ENCODE peak calls at places on chromosomes 11 and 22, in ten cellular contexts. W is mucosa of descending colon, X is esophagus squamous epithelium, U is stomach, K is HFF-Myc, M is neural crest cell, V is endothelial cell, I is endodermal cell, H is psoas muscle, J is foreskin fibroblast. L is an unnamed sample.

GRCh38 chr11:72831521-72832300 is 17.5 kb downstream of the ATG16L2 start:
- DNase-seq in K (no peak), X (no peak), J (peak; percentile 73), M (peak; percentile 82), U (peak; percentile 85), W (peak; percentile 85), H (peak; percentile 91), V (peak; percentile 86), I (peak; percentile 96), L (peak; percentile 73)

GRCh38 chr11:3781423-3781822 is 15.9 kb downstream of the NUP98 start:
- DNase-seq in W (no peak), H (no peak), U (no peak), I (no peak), X (no peak), K (no peak), V (no peak), M (no peak), J (peak; percentile 48), L (no peak)

GRCh38 chr11:59185412-59185811 is 13.5 kb downstream of the DTX4 start:
- DNase-seq in V (no peak), K (no peak), J (no peak), U (no peak), M (no peak), X (no peak), I (no peak), W (peak; percentile 63), H (no peak), L (no peak)

GRCh38 chr22:49418341-49418894 is 409.3 kb downstream of the BRD1 start:
- DNase-seq in W (no peak), U (no peak), I (peak; percentile 68), J (no peak), X (no peak), K (no peak), M (no peak), H (no peak), V (no peak), L (no peak)

GRCh38 chr11:27183672-27184457 is 143.2 kb downstream of the BBOX1 start:
- DNase-seq in J (peak; percentile 43), K (peak; percentile 52), U (peak; percentile 62), H (no peak), I (peak; percentile 72), X (no peak), V (peak; percentile 58), W (peak; percentile 86), M (peak; percentile 51), L (peak; percentile 20)

GRCh38 chr11:108929241-108929640 is 264.4 kb downstream of the DDX10 start:
- DNase-seq in V (no peak), W (no peak), M (no peak), U (no peak), J (peak; percentile 88), X (no peak), I (no peak), H (no peak), K (peak; percentile 58), L (no peak)

GRCh38 chr11:58912124-58912523 is 27.2 kb upstream of the GLYATL1 start:
- DNase-seq in H (no peak), V (no peak), M (no peak), J (peak; percentile 32), U (no peak), I (no peak), K (no peak), W (no peak), X (no peak), L (no peak)

GRCh38 chr11:12285811-12286222 is 91.6 kb upstream of the PARVA start:
- DNase-seq in K (no peak), X (no peak), U (peak; percentile 20), J (no peak), W (no peak), M (no peak), V (no peak), I (no peak), H (no peak), L (no peak)

GRCh38 chr11:21396351-21397008 is 727.1 kb downstream of the NELL1 start:
- DNase-seq in M (no peak), K (no peak), V (no peak), I (no peak), U (no peak), J (no peak), H (no peak), X (no peak), W (no peak), L (no peak)

GRCh38 chr11:6812391-6813005 is 13.0 kb upstream of the OR6A2 start:
- DNase-seq in M (peak; percentile 29), X (no peak), U (no peak), H (no peak), I (peak; percentile 74), W (peak; percentile 30), V (peak; percentile 41), J (peak; percentile 10), K (no peak), L (no peak)

DNA sequence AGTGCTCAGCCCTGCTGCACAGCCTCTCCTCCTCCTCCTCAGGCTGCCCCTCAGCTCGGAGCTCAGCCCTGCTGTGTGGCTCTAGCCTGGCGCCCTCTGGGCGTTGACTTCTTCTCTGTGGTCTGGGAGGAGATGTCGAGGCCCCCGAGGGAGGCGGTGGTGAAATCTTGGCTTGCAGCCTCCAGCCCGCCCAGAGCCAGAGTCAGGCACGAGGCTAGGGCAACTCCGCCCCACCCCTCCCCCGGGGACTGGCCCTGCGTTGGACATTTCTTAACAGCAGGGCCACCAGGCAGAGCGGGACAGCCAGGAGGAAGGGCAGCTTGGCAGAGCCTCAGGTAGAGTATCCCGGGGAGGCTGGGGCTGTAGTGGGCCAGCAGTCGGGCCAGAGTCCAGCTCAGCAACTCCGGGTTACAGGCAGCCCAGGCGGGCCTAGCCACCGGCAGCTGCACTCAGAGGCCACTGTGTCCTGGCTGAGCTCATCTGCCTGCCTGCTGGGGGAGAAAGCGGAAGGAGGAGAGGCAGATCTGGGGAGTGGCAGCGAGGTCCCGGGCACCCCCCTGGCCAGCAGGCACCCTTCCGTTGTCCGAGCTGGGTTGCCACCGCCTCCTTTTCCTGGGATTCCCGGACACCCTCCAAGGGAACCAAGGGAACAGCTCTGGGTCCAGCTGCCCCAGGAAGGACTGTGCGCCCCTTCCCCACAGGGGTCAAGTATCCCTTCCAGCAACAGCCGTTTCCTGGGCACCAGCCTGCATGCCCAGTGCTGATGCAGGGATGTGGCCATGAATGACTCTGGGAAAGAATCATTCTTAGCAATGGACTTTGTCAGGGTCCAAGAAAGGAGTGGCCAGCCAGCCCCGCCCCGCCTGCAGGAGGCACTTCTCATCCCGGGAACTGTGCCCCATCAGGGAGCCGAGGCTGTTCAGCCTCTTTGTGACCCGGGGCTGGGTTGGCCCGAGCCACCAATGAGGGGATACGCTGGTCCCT is at the start of gene ALDH3B1:
- DNase-seq in M (no peak), X (peak; percentile 38), V (no peak), U (peak; percentile 95), H (peak; percentile 96), I (peak; percentile 86), K (peak; percentile 35), W (peak; percentile 90), J (peak; percentile 92), L (peak; percentile 8)
- TF ChIP-seq CTCF in M (no peak), X (no peak), V (no peak), U (no peak), H (no peak), I (no peak), K (no peak), W (no peak), J (no peak), L (no peak)

DNA sequence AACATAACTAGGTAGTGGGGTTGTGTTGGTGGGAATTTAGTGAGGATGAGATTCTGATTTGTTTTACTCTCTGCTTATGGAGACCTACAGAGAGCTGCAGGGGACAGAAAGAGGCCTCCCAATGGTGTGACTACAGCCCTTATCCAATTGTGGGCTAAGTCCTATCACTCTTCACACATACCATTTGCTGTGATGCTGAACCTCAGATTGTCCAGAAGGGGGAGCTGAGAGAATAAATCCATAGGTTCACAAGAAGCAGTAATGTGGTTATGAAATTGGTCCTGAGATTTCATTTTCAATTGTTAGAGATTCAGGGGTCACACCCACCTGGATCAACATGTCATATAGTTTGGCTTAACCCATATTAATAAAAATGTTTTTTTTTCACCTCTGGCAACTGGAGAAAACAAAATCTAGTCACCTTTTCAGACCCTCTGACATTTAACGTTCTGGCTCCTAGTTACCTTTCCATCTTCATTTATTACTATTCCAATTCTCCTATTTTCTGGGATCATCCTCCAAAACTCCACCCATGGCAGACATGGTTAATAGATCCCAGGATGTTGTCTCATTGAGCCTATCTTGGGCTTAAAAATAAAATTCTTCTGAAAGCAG is 53.3 kb upstream of the PTPN5 start:
- DNase-seq in H (no peak), U (no peak), J (peak; percentile 7), M (no peak), V (no peak), X (no peak), W (no peak), I (no peak), K (peak; percentile 12), L (no peak)
- TF ChIP-seq CTCF in H (no peak), U (no peak), J (peak; percentile 72), M (peak; percentile 69), V (peak; percentile 66), X (peak; percentile 56), W (no peak), I (peak; percentile 86), K (peak; percentile 69), L (peak; percentile 65)

GRCh38 chr11:124536520-124536919 is 6.9 kb downstream of the OR8B12 start:
- DNase-seq in M (no peak), X (no peak), V (no peak), K (no peak), I (peak; percentile 94), U (no peak), J (peak; percentile 2), W (peak; percentile 22), H (no peak), L (no peak)
- TF ChIP-seq CTCF in M (no peak), X (no peak), V (no peak), K (no peak), I (peak; percentile 68), U (no peak), J (no peak), W (no peak), H (no peak), L (no peak)

GRCh38 chr11:45209904-45210699 is 63.7 kb downstream of the PRDM11 start:
- DNase-seq in M (peak; percentile 45), K (no peak), V (peak; percentile 71), J (peak; percentile 51), X (no peak), U (peak; percentile 45), W (peak; percentile 34), I (peak; percentile 86), H (peak; percentile 94), L (no peak)
- TF ChIP-seq CTCF in M (no peak), K (no peak), V (no peak), J (no peak), X (no peak), U (no peak), W (no peak), I (no peak), H (no peak), L (no peak)

GRCh38 chr11:75577198-75577597 is 15.1 kb downstream of the SERPINH1 start:
- DNase-seq in U (peak; percentile 52), J (no peak), V (peak; percentile 50), M (peak; percentile 52), I (peak; percentile 88), H (peak; percentile 74), X (no peak), W (peak; percentile 80), K (no peak), L (no peak)
- TF ChIP-seq CTCF in U (no peak), J (peak; percentile 54), V (peak; percentile 68), M (peak; percentile 64), I (peak; percentile 81), H (peak; percentile 49), X (peak; percentile 33), W (no peak), K (peak; percentile 56), L (peak; percentile 59)